ENCODE peak calls at places on chromosomes 13 and 19, in four cellular contexts. S, F, Y and L are unnamed samples.

GRCh38 chr13:112143046-112143752 is 76.2 kb downstream of the SOX1 start:
- DNase-seq in S (no peak), F (no peak), Y (no peak), L (no peak)

GRCh38 chr19:52638601-52639000 is 446 bp upstream of the ZNF83 start:
- DNase-seq in S (no peak), F (peak), Y (no peak), L (peak)

GRCh38 chr13:61486496-61486895 is 70.8 kb upstream of the PCDH20 start:
- DNase-seq in S (no peak), F (no peak), Y (no peak), L (no peak)

GRCh38 chr19:3655402-3656072 is 28.9 kb upstream of the CACTIN start:
- DNase-seq in S (no peak), F (no peak), Y (no peak), L (peak)

GRCh38 chr19:45638930-45639729 is at the start of gene EML2:
- DNase-seq in S (peak), F (peak), Y (peak), L (peak)

GRCh38 chr13:79336971-79337370 is 69.1 kb downstream of the RBM26 start:
- DNase-seq in S (no peak), F (no peak), Y (no peak), L (no peak)

GRCh38 chr13:75418997-75419396 is 63.0 kb downstream of the TBC1D4 start:
- DNase-seq in S (no peak), F (no peak), Y (no peak), L (no peak)

GRCh38 chr19:14871619-14872230 is 14.2 kb downstream of the OR7A17 start:
- DNase-seq in S (no peak), F (no peak), Y (no peak), L (no peak)

GRCh38 chr13:72205773-72206172 is 338.8 kb upstream of the DACH1 start:
- DNase-seq in S (no peak), F (no peak), Y (peak), L (no peak)

GRCh38 chr19:15330801-15331418 is 1.4 kb downstream of the BRD4 start:
- DNase-seq in S (peak), F (no peak), Y (no peak), L (no peak)

GRCh38 chr19:5288347-5288739 is 52.3 kb downstream of the PTPRS start:
- DNase-seq in S (no peak), F (no peak), Y (no peak), L (no peak)

GRCh38 chr19:48638831-48639381 is 1.7 kb upstream of the DBP start:
- DNase-seq in S (no peak), F (peak), Y (no peak), L (no peak)

GRCh38 chr19:47135156-47135555 is 4.5 kb downstream of the SAE1 start:
- DNase-seq in S (no peak), F (no peak), Y (no peak), L (no peak)

GRCh38 chr19:36377541-36378178 is 1.3 kb downstream of the ZFP14 start:
- DNase-seq in S (no peak), F (no peak), Y (no peak), L (no peak)

GRCh38 chr13:51339952-51340732 is 651 bp downstream of the SERPINE3 start:
- DNase-seq in S (no peak), F (no peak), Y (no peak), L (no peak)

GRCh38 chr19:53041366-53041765 is 3.2 kb upstream of the ERVV-2 start:
- DNase-seq in S (no peak), F (no peak), Y (no peak), L (no peak)

GRCh38 chr19:41311072-41311471 is 1.1 kb downstream of the CCDC97 start:
- DNase-seq in S (no peak), F (no peak), Y (no peak), L (no peak)

GRCh38 chr13:41678320-41678719 is 221.0 kb downstream of the RGCC start:
- DNase-seq in S (no peak), F (no peak), Y (no peak), L (no peak)

GRCh38 chr19:8615813-8616596 is 5.5 kb upstream of the ADAMTS10 start:
- DNase-seq in S (peak), F (peak), Y (peak), L (peak)

GRCh38 chr19:5436101-5436947 is 18.9 kb upstream of the ZNRF4 start:
- DNase-seq in S (no peak), F (peak), Y (no peak), L (peak)

GRCh38 chr13:35164324-35164932 is 222.4 kb downstream of the NBEA start:
- DNase-seq in S (no peak), F (no peak), Y (no peak), L (no peak)
- TF ChIP-seq CTCF in S (peak), F (peak), Y (peak), L (peak)

GRCh38 chr19:12247644-12248222 is 47.0 kb downstream of the ZNF44 start:
- DNase-seq in S (no peak), F (no peak), Y (no peak), L (no peak)

GRCh38 chr19:12244370-12244769 is 50.3 kb downstream of the ZNF44 start:
- DNase-seq in S (no peak), F (no peak), Y (no peak), L (no peak)
- TF ChIP-seq CTCF in S (no peak), F (peak), Y (no peak), L (no peak)

DNA sequence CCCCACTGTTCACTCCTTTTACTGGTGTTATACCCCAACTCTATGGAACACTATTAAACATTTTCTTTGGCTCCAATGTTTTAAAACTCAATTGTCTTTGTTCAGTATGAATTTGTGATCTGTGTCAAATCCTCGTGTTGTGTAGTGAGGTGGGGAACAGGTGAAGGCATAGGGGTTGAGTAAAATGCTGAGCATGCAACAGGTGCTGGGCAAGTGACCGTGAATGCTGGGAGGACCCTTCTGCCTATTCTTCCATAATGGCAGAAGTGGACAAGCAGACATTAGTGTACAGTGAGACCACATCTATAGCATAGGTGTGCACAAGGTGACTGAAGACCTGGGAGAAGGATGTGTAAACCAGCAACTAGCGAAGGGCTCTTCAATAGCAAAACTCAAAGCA is 1188.0 kb downstream of the UQCRFS1 start:
- DNase-seq in S (no peak), F (no peak), Y (no peak), L (no peak)
- TF ChIP-seq CTCF in S (no peak), F (no peak), Y (no peak), L (no peak)

GRCh38 chr13:108345016-108345415 is 75.5 kb downstream of the TNFSF13B start:
- DNase-seq in S (no peak), F (peak), Y (no peak), L (no peak)
- TF ChIP-seq CTCF in S (no peak), F (no peak), Y (no peak), L (no peak)

GRCh38 chr13:27041341-27041740 is 130.3 kb downstream of the USP12 start:
- DNase-seq in S (no peak), F (no peak), Y (no peak), L (no peak)

GRCh38 chr13:27038323-27038722 is 133.3 kb downstream of the USP12 start:
- DNase-seq in S (no peak), F (no peak), Y (no peak), L (no peak)

GRCh38 chr13:27043013-27043412 is 128.6 kb downstream of the USP12 start:
- DNase-seq in S (peak), F (no peak), Y (no peak), L (no peak)

GRCh38 chr13:27039171-27039701 is 132.4 kb downstream of the USP12 start:
- DNase-seq in S (no peak), F (no peak), Y (no peak), L (no peak)

GRCh38 chr13:27040826-27041108 is 130.8 kb downstream of the USP12 start:
- DNase-seq in S (no peak), F (no peak), Y (no peak), L (no peak)
- TF ChIP-seq CTCF in S (no peak), F (no peak), Y (no peak), L (no peak)

GRCh38 chr13:99347911-99348451 is 40.8 kb upstream of the GPR183 start:
- DNase-seq in S (no peak), F (no peak), Y (no peak), L (no peak)
- TF ChIP-seq CTCF in S (no peak), F (no peak), Y (no peak), L (no peak)

GRCh38 chr19:51242881-51243280 is 8.0 kb upstream of the SIGLECL1 start:
- DNase-seq in S (no peak), F (no peak), Y (no peak), L (no peak)
- TF ChIP-seq CTCF in S (no peak), F (no peak), Y (no peak), L (no peak)